ENCODE peak calls at places on chromosome 20, in seven cellular contexts. J, G, S, Y, D, Q and P are unnamed samples.

GRCh38 chr20:24653306-24653705 is 183.9 kb downstream of the SYNDIG1 start:
- DNase-seq in J (no peak), G (no peak), S (peak), Y (peak), D (no peak), Q (no peak), P (no peak)

GRCh38 chr20:44516491-44516890 is 5.4 kb downstream of the SERINC3 start:
- DNase-seq in J (no peak), G (no peak), S (peak), Y (no peak), D (no peak), Q (peak), P (no peak)

GRCh38 chr20:63495771-63496403 is 3.0 kb downstream of the EEF1A2 start:
- DNase-seq in J (peak), G (no peak), S (peak), Y (peak), D (peak), Q (peak), P (no peak)

GRCh38 chr20:10427060-10427692 is 6.8 kb downstream of the MKKS start:
- DNase-seq in J (peak), G (no peak), S (peak), Y (peak), D (peak), Q (no peak), P (no peak)

GRCh38 chr20:38550274-38550673 is 30.7 kb upstream of the ADIG start:
- DNase-seq in J (no peak), G (no peak), S (no peak), Y (no peak), D (no peak), Q (no peak), P (no peak)

GRCh38 chr20:14093652-14094051 is 98.3 kb downstream of the MACROD2 start:
- DNase-seq in J (no peak), G (no peak), S (no peak), Y (peak), D (no peak), Q (no peak), P (no peak)

GRCh38 chr20:25065625-25066338 is 7.8 kb upstream of the ACSS1 start:
- DNase-seq in J (peak), G (no peak), S (peak), Y (peak), D (peak), Q (peak), P (no peak)

GRCh38 chr20:62898970-62899632 is 27.2 kb downstream of the DIDO1 start:
- DNase-seq in J (no peak), G (no peak), S (no peak), Y (no peak), D (no peak), Q (peak), P (no peak)

GRCh38 chr20:39825524-39825923 is 863.4 kb downstream of the DHX35 start:
- DNase-seq in J (no peak), G (no peak), S (no peak), Y (no peak), D (no peak), Q (no peak), P (no peak)

GRCh38 chr20:39830903-39831302 is 858.1 kb downstream of the MAFB start:
- DNase-seq in J (no peak), G (no peak), S (no peak), Y (no peak), D (no peak), Q (no peak), P (no peak)

GRCh38 chr20:39829255-39829654 is 859.8 kb downstream of the MAFB start:
- DNase-seq in J (peak), G (no peak), S (peak), Y (peak), D (no peak), Q (no peak), P (no peak)

GRCh38 chr20:39825950-39826349 is 863.1 kb downstream of the MAFB start:
- DNase-seq in J (no peak), G (no peak), S (no peak), Y (no peak), D (no peak), Q (no peak), P (no peak)

GRCh38 chr20:39829713-39830112 is 859.3 kb downstream of the MAFB start:
- DNase-seq in J (no peak), G (no peak), S (no peak), Y (no peak), D (no peak), Q (no peak), P (no peak)
- H3K4me3 ChIP-seq in J (no peak), G (no peak), S (no peak), Y (no peak), D (no peak), Q (no peak), P (no peak)

GRCh38 chr20:6184086-6184485 is 61.3 kb upstream of the FERMT1 start:
- DNase-seq in J (no peak), G (no peak), S (no peak), Y (no peak), D (no peak), Q (no peak), P (no peak)
- TF ChIP-seq CTCF in J (no peak), G (no peak), S (no peak), Y (no peak), D (no peak), Q (no peak), P (no peak)

GRCh38 chr20:36008461-36009035 is 40.2 kb downstream of the CNBD2 start:
- DNase-seq in J (no peak), G (no peak), S (no peak), Y (no peak), D (no peak), Q (no peak), P (no peak)

GRCh38 chr20:36004045-36004444 is 35.7 kb downstream of the CNBD2 start:
- DNase-seq in J (no peak), G (no peak), S (peak), Y (no peak), D (no peak), Q (no peak), P (no peak)

DNA sequence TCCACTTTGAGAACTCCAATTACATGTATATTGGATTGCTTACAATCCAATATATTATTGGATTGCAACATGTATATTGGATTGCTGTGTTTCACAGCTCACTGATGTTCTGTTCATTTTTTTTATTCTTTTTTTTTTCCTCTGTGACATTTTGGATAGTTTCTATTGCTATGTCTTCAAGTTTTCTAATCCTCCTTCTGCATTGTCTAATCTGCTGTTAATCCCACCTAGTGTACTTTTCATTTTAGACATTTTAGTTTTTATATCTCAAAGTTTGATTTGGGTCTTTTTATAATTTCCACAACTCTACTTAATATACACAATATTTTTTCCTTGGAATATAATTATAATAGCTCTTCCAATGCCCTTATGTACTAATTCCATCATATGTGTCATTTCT is 34.5 kb downstream of the CNBD2 start:
- DNase-seq in J (no peak), G (no peak), S (no peak), Y (no peak), D (no peak), Q (no peak), P (no peak)
- H3K4me3 ChIP-seq in J (no peak), G (no peak), S (no peak), Y (no peak), D (no peak), Q (no peak), P (no peak)

GRCh38 chr20:5722927-5723326 is 27.3 kb upstream of the SHLD1 start:
- DNase-seq in J (no peak), G (no peak), S (no peak), Y (no peak), D (no peak), Q (no peak), P (no peak)
- TF ChIP-seq CTCF in J (no peak), G (no peak), S (no peak), Y (no peak), D (no peak), Q (no peak), P (no peak)

GRCh38 chr20:48623176-48623905 is 204.5 kb downstream of the PREX1 start:
- DNase-seq in J (no peak), G (no peak), S (no peak), Y (no peak), D (no peak), Q (no peak), P (no peak)

GRCh38 chr20:48622421-48622820 is 205.4 kb downstream of the PREX1 start:
- DNase-seq in J (no peak), G (no peak), S (no peak), Y (no peak), D (peak), Q (no peak), P (no peak)

GRCh38 chr20:48620112-48620485 is 207.7 kb downstream of the PREX1 start:
- DNase-seq in J (no peak), G (no peak), S (no peak), Y (no peak), D (no peak), Q (no peak), P (no peak)

GRCh38 chr20:48620486-48621255 is 207.1 kb downstream of the PREX1 start:
- DNase-seq in J (peak), G (peak), S (peak), Y (peak), D (peak), Q (peak), P (peak)

DNA sequence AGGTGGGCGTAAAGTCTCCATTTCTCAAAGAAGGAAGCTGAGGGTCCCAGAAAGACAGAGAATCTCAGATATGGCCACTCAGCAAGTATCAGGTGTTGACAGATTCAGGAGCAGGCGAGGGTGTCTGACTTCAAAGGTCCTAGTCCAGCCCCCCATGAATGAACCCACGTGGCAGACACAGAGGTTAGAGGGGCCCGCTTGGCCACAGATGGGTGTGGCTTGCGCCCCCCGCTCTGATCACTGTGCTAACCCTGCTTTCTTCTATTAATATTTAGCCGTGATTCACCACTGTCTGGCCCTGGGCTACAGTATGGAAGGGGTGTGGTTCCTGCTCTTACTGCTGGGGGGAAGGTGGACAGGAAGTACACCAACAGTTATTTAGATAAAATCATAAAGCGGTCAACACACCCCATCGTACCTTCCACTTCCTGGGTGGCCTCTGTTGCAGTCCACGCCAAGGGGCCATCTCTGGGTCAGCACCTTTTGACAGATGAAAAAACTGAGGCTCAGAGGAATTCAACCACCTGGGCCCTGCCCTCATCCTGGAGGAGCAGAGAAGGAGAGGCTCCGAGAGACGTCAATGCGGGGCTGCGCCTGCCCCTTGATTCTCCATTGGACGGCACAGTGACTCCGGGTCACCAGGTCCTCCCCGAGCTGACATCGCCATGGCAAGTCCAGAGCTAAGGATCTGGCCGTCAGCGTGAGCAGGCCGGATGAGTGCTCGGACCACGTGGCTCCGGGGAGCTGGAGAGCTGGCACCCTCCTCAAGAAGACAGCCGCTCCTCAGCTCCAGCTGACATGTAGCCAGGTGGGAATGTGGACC is 206.3 kb downstream of the PREX1 start:
- DNase-seq in J (no peak), G (no peak), S (peak), Y (peak), D (no peak), Q (no peak), P (no peak)
- H3K4me3 ChIP-seq in J (no peak), G (no peak), S (peak), Y (no peak), D (no peak), Q (no peak), P (no peak)

GRCh38 chr20:58213716-58214115 is 14.7 kb downstream of the ANKRD60 start:
- DNase-seq in J (no peak), G (no peak), S (no peak), Y (no peak), D (no peak), Q (no peak), P (no peak)

GRCh38 chr20:58212636-58213035 is 15.8 kb downstream of the ANKRD60 start:
- DNase-seq in J (no peak), G (no peak), S (no peak), Y (no peak), D (no peak), Q (no peak), P (no peak)

GRCh38 chr20:58214310-58214709 is 14.1 kb downstream of the ANKRD60 start:
- DNase-seq in J (no peak), G (no peak), S (no peak), Y (no peak), D (no peak), Q (no peak), P (no peak)

GRCh38 chr20:58215116-58215515 is 13.3 kb downstream of the ANKRD60 start:
- DNase-seq in J (no peak), G (no peak), S (no peak), Y (no peak), D (no peak), Q (no peak), P (no peak)

DNA sequence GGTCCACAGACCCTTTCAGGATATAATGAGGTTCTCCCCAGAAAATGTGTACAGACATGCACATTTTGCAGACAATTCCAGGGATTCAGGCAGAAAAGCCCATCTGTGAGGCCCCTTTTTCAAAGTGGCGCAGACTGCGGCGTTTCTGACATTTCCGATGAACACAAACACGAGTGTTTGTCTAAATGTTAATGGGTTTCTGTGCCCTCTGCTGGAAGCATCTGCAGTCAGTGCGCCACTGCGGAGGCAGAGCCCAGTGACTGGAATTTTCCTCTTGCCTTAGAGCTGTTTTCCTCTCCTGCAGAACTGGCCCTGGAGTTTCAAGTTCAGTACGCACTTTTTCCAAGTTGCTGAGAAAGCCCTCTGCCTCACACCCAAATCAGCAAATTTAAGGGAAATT is 15.3 kb downstream of the ANKRD60 start:
- DNase-seq in J (no peak), G (no peak), S (peak), Y (no peak), D (no peak), Q (no peak), P (no peak)
- TF ChIP-seq CTCF in J (no peak), G (no peak), S (no peak), Y (peak), D (no peak), Q (no peak), P (peak)

GRCh38 chr20:36860339-36860738 is 15.6 kb upstream of the TLDC2 start:
- DNase-seq in J (no peak), G (no peak), S (peak), Y (no peak), D (no peak), Q (no peak), P (no peak)
- H3K4me3 ChIP-seq in J (no peak), G (no peak), S (peak), Y (no peak), D (no peak), Q (no peak), P (no peak)